ENCODE peak calls at places on chromosomes 13 and 19, in ten cellular contexts. One of them, this sample, is unnamed.

GRCh38 chr13:32669030-32669646 is 82.9 kb downstream of the PDS5B start:
- DNase-seq in uterus: no peak
- DNase-seq in tibial nerve: no peak
- DNase-seq in tibial artery: no peak
- DNase-seq in brain microvascular endothelial cell: peak
- DNase-seq in effector memory CD4-positive, alpha-beta T cell: no peak
- DNase-seq in transverse colon: no peak
- DNase-seq in lung: no peak
- DNase-seq in PC-9: peak
- DNase-seq in heart left ventricle: no peak
- DNase-seq in this sample: peak

GRCh38 chr19:13483215-13483614 is 23.1 kb downstream of the CACNA1A start:
- DNase-seq in uterus: no peak
- DNase-seq in tibial nerve: no peak
- DNase-seq in tibial artery: no peak
- DNase-seq in brain microvascular endothelial cell: no peak
- DNase-seq in effector memory CD4-positive, alpha-beta T cell: no peak
- DNase-seq in transverse colon: no peak
- DNase-seq in lung: no peak
- DNase-seq in PC-9: no peak
- DNase-seq in heart left ventricle: no peak
- DNase-seq in this sample: no peak

GRCh38 chr13:33494596-33495214 is 209.2 kb upstream of the STARD13 start:
- DNase-seq in uterus: no peak
- DNase-seq in tibial nerve: no peak
- DNase-seq in tibial artery: no peak
- DNase-seq in brain microvascular endothelial cell: peak
- DNase-seq in effector memory CD4-positive, alpha-beta T cell: no peak
- DNase-seq in transverse colon: no peak
- DNase-seq in lung: no peak
- DNase-seq in PC-9: peak
- DNase-seq in heart left ventricle: peak
- DNase-seq in this sample: peak

GRCh38 chr13:39816936-39817335 is 161.5 kb downstream of the COG6 start:
- DNase-seq in uterus: no peak
- DNase-seq in tibial nerve: no peak
- DNase-seq in tibial artery: no peak
- DNase-seq in brain microvascular endothelial cell: peak
- DNase-seq in effector memory CD4-positive, alpha-beta T cell: no peak
- DNase-seq in transverse colon: no peak
- DNase-seq in lung: no peak
- DNase-seq in PC-9: no peak
- DNase-seq in heart left ventricle: no peak
- DNase-seq in this sample: no peak

GRCh38 chr13:113920173-113920572 is 53.7 kb downstream of the C13orf46 start:
- DNase-seq in uterus: no peak
- DNase-seq in tibial nerve: no peak
- DNase-seq in tibial artery: no peak
- DNase-seq in brain microvascular endothelial cell: no peak
- DNase-seq in effector memory CD4-positive, alpha-beta T cell: no peak
- DNase-seq in transverse colon: no peak
- DNase-seq in lung: no peak
- DNase-seq in PC-9: no peak
- DNase-seq in heart left ventricle: no peak
- DNase-seq in this sample: no peak

GRCh38 chr13:113049521-113049941 is 56.1 kb upstream of the F7 start:
- DNase-seq in uterus: no peak
- DNase-seq in tibial nerve: no peak
- DNase-seq in tibial artery: peak
- DNase-seq in brain microvascular endothelial cell: no peak
- DNase-seq in effector memory CD4-positive, alpha-beta T cell: no peak
- DNase-seq in transverse colon: no peak
- DNase-seq in lung: no peak
- DNase-seq in PC-9: no peak
- DNase-seq in heart left ventricle: peak
- DNase-seq in this sample: peak

GRCh38 chr19:13363235-13363634 is 143.0 kb downstream of the CACNA1A start:
- DNase-seq in uterus: no peak
- DNase-seq in tibial nerve: no peak
- DNase-seq in tibial artery: no peak
- DNase-seq in brain microvascular endothelial cell: no peak
- DNase-seq in effector memory CD4-positive, alpha-beta T cell: no peak
- DNase-seq in transverse colon: no peak
- DNase-seq in lung: no peak
- DNase-seq in PC-9: no peak
- DNase-seq in heart left ventricle: no peak
- DNase-seq in this sample: no peak

GRCh38 chr19:31039151-31039550 is 310.1 kb downstream of the TSHZ3 start:
- DNase-seq in uterus: no peak
- DNase-seq in tibial nerve: no peak
- DNase-seq in tibial artery: no peak
- DNase-seq in brain microvascular endothelial cell: no peak
- DNase-seq in effector memory CD4-positive, alpha-beta T cell: no peak
- DNase-seq in transverse colon: no peak
- DNase-seq in lung: no peak
- DNase-seq in PC-9: no peak
- DNase-seq in heart left ventricle: no peak
- DNase-seq in this sample: no peak

GRCh38 chr19:4724252-4724514 is 541 bp upstream of the DPP9 start:
- DNase-seq in uterus: no peak
- DNase-seq in tibial nerve: no peak
- DNase-seq in tibial artery: no peak
- DNase-seq in brain microvascular endothelial cell: no peak
- DNase-seq in effector memory CD4-positive, alpha-beta T cell: no peak
- DNase-seq in transverse colon: peak
- DNase-seq in lung: no peak
- DNase-seq in PC-9: no peak
- DNase-seq in heart left ventricle: no peak
- DNase-seq in this sample: no peak
- H3K27ac ChIP-seq in uterus: peak
- H3K27ac ChIP-seq in tibial nerve: peak
- H3K27ac ChIP-seq in tibial artery: peak
- H3K27ac ChIP-seq in brain microvascular endothelial cell: peak
- H3K27ac ChIP-seq in effector memory CD4-positive, alpha-beta T cell: peak
- H3K27ac ChIP-seq in transverse colon: peak
- H3K27ac ChIP-seq in lung: peak
- H3K27ac ChIP-seq in PC-9: peak
- H3K27ac ChIP-seq in heart left ventricle: peak
- H3K27ac ChIP-seq in this sample: peak

DNA sequence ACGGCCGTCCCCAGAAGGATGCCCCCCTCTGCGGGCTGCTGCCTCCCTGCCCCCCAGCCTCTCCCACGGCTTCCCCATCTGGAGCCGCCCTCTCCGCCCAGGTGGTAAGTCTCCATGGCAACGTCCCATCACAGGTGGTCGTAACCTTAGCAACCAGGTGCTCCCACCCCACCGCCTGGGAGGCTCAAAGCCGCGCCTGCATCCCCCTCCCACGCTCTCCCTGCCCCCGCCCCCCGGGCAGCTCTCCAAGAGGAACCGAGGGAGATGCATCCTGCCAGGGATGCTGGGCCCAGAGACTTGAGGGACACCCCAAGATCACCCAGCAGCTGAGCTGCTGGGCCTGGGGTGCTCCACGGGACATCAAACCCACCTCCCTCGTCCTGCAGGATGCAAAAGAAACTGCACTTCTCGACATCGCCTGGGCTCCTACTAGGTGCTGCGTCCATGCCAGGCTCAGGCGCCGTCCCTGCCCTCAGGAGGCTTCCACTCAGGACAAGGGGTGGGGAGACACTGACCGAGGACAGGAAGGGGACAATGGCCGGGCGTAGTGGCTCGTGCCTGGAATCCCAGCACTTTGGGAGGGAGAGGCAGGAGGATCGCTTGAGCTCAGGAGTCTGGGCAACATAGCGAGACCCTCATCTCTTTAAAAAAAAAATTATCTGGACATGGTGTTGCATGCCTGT is 5.0 kb upstream of the LINGO3 start:
- DNase-seq in uterus: no peak
- DNase-seq in tibial nerve: no peak
- DNase-seq in tibial artery: no peak
- DNase-seq in brain microvascular endothelial cell: no peak
- DNase-seq in effector memory CD4-positive, alpha-beta T cell: no peak
- DNase-seq in transverse colon: no peak
- DNase-seq in lung: no peak
- DNase-seq in PC-9: no peak
- DNase-seq in heart left ventricle: no peak
- DNase-seq in this sample: no peak
- H3K27ac ChIP-seq in uterus: no peak
- H3K27ac ChIP-seq in tibial nerve: no peak
- H3K27ac ChIP-seq in tibial artery: no peak
- H3K27ac ChIP-seq in brain microvascular endothelial cell: no peak
- H3K27ac ChIP-seq in effector memory CD4-positive, alpha-beta T cell: no peak
- H3K27ac ChIP-seq in transverse colon: no peak
- H3K27ac ChIP-seq in lung: no peak
- H3K27ac ChIP-seq in PC-9: no peak
- H3K27ac ChIP-seq in heart left ventricle: no peak
- H3K27ac ChIP-seq in this sample: no peak

GRCh38 chr19:55283548-55284393 is at the start of gene BRSK1:
- DNase-seq in uterus: peak
- DNase-seq in tibial nerve: no peak
- DNase-seq in tibial artery: no peak
- DNase-seq in brain microvascular endothelial cell: peak
- DNase-seq in effector memory CD4-positive, alpha-beta T cell: no peak
- DNase-seq in transverse colon: peak
- DNase-seq in lung: no peak
- DNase-seq in PC-9: no peak
- DNase-seq in heart left ventricle: peak
- DNase-seq in this sample: peak

GRCh38 chr19:55289117-55289796 is 5.5 kb downstream of the BRSK1 start:
- DNase-seq in uterus: no peak
- DNase-seq in tibial nerve: no peak
- DNase-seq in tibial artery: no peak
- DNase-seq in brain microvascular endothelial cell: no peak
- DNase-seq in effector memory CD4-positive, alpha-beta T cell: no peak
- DNase-seq in transverse colon: no peak
- DNase-seq in lung: no peak
- DNase-seq in PC-9: no peak
- DNase-seq in heart left ventricle: no peak
- DNase-seq in this sample: peak

GRCh38 chr19:55287361-55288079 is 3.7 kb downstream of the BRSK1 start:
- DNase-seq in uterus: no peak
- DNase-seq in tibial nerve: no peak
- DNase-seq in tibial artery: no peak
- DNase-seq in brain microvascular endothelial cell: no peak
- DNase-seq in effector memory CD4-positive, alpha-beta T cell: no peak
- DNase-seq in transverse colon: no peak
- DNase-seq in lung: no peak
- DNase-seq in PC-9: no peak
- DNase-seq in heart left ventricle: no peak
- DNase-seq in this sample: no peak

GRCh38 chr19:55284405-55285058 is 735 bp downstream of the BRSK1 start:
- DNase-seq in uterus: no peak
- DNase-seq in tibial nerve: no peak
- DNase-seq in tibial artery: no peak
- DNase-seq in brain microvascular endothelial cell: no peak
- DNase-seq in effector memory CD4-positive, alpha-beta T cell: no peak
- DNase-seq in transverse colon: no peak
- DNase-seq in lung: no peak
- DNase-seq in PC-9: no peak
- DNase-seq in heart left ventricle: no peak
- DNase-seq in this sample: no peak

GRCh38 chr19:55285225-55285890 is 1.6 kb downstream of the BRSK1 start:
- DNase-seq in uterus: no peak
- DNase-seq in tibial nerve: no peak
- DNase-seq in tibial artery: no peak
- DNase-seq in brain microvascular endothelial cell: no peak
- DNase-seq in effector memory CD4-positive, alpha-beta T cell: no peak
- DNase-seq in transverse colon: no peak
- DNase-seq in lung: no peak
- DNase-seq in PC-9: no peak
- DNase-seq in heart left ventricle: peak
- DNase-seq in this sample: peak
- H3K27ac ChIP-seq in uterus: peak
- H3K27ac ChIP-seq in tibial nerve: peak
- H3K27ac ChIP-seq in tibial artery: no peak
- H3K27ac ChIP-seq in brain microvascular endothelial cell: no peak
- H3K27ac ChIP-seq in effector memory CD4-positive, alpha-beta T cell: no peak
- H3K27ac ChIP-seq in transverse colon: no peak
- H3K27ac ChIP-seq in lung: peak
- H3K27ac ChIP-seq in PC-9: no peak
- H3K27ac ChIP-seq in heart left ventricle: peak
- H3K27ac ChIP-seq in this sample: no peak

GRCh38 chr19:10508036-10508435 is 4.9 kb upstream of the KEAP1 start:
- DNase-seq in uterus: no peak
- DNase-seq in tibial nerve: no peak
- DNase-seq in tibial artery: no peak
- DNase-seq in brain microvascular endothelial cell: no peak
- DNase-seq in effector memory CD4-positive, alpha-beta T cell: no peak
- DNase-seq in transverse colon: no peak
- DNase-seq in lung: no peak
- DNase-seq in PC-9: no peak
- DNase-seq in heart left ventricle: no peak
- DNase-seq in this sample: no peak

GRCh38 chr19:10514211-10515145 is 2.8 kb downstream of the S1PR5 start:
- DNase-seq in uterus: no peak
- DNase-seq in tibial nerve: no peak
- DNase-seq in tibial artery: no peak
- DNase-seq in brain microvascular endothelial cell: no peak
- DNase-seq in effector memory CD4-positive, alpha-beta T cell: no peak
- DNase-seq in transverse colon: no peak
- DNase-seq in lung: no peak
- DNase-seq in PC-9: no peak
- DNase-seq in heart left ventricle: no peak
- DNase-seq in this sample: peak

GRCh38 chr19:10508707-10509106 is 5.6 kb upstream of the KEAP1 start:
- DNase-seq in uterus: no peak
- DNase-seq in tibial nerve: no peak
- DNase-seq in tibial artery: no peak
- DNase-seq in brain microvascular endothelial cell: no peak
- DNase-seq in effector memory CD4-positive, alpha-beta T cell: no peak
- DNase-seq in transverse colon: no peak
- DNase-seq in lung: no peak
- DNase-seq in PC-9: no peak
- DNase-seq in heart left ventricle: no peak
- DNase-seq in this sample: no peak

GRCh38 chr19:10513223-10513622 is 4.0 kb downstream of the S1PR5 start:
- DNase-seq in uterus: no peak
- DNase-seq in tibial nerve: no peak
- DNase-seq in tibial artery: no peak
- DNase-seq in brain microvascular endothelial cell: no peak
- DNase-seq in effector memory CD4-positive, alpha-beta T cell: no peak
- DNase-seq in transverse colon: no peak
- DNase-seq in lung: no peak
- DNase-seq in PC-9: no peak
- DNase-seq in heart left ventricle: no peak
- DNase-seq in this sample: no peak

DNA sequence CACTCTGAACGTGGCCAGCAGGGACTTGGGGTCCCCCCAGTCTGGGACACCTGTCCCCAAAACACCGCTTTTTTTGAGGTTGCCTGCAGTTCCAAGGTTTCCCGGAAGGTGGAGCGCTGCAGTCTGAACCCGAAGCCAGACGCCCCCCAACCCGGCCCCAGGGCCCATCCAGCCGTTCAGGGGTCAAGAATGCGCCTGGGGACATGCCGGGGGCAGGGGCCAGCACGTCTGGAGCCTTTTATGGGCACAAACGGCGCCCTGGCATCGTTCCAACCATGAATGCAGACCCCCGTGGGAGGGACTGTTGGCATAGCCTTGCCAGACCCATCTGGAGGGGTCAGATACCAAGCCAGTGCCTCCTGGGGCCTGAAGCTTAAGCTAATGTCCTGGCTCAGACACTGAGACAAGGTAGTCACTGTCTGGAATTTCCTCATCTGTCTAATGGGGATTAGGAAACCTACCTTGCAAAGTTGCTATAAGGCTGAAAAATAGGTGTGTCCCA is 6.9 kb downstream of the S1PR5 start:
- DNase-seq in uterus: no peak
- DNase-seq in tibial nerve: no peak
- DNase-seq in tibial artery: no peak
- DNase-seq in brain microvascular endothelial cell: no peak
- DNase-seq in effector memory CD4-positive, alpha-beta T cell: peak
- DNase-seq in transverse colon: peak
- DNase-seq in lung: no peak
- DNase-seq in PC-9: peak
- DNase-seq in heart left ventricle: no peak
- DNase-seq in this sample: peak
- H3K27ac ChIP-seq in uterus: no peak
- H3K27ac ChIP-seq in tibial nerve: no peak
- H3K27ac ChIP-seq in tibial artery: no peak
- H3K27ac ChIP-seq in brain microvascular endothelial cell: no peak
- H3K27ac ChIP-seq in effector memory CD4-positive, alpha-beta T cell: no peak
- H3K27ac ChIP-seq in transverse colon: no peak
- H3K27ac ChIP-seq in lung: no peak
- H3K27ac ChIP-seq in PC-9: peak
- H3K27ac ChIP-seq in heart left ventricle: no peak
- H3K27ac ChIP-seq in this sample: no peak

This sample was measured in GM23248.